ENCODE peak calls at places on chromosomes 1 and 21, in ten cellular contexts. Z, O, H, K, Y, U, I, C, P and J are unnamed samples.

GRCh38 chr1:46673749-46674182 is 2.1 kb downstream of the TEX38 start:
- DNase-seq in I (no peak), Y (no peak), P (no peak), O (no peak), U (no peak), K (no peak), H (no peak), Z (no peak), C (no peak), J (peak)

GRCh38 chr1:58165073-58165472 is 381.5 kb downstream of the OMA1 start:
- DNase-seq in K (no peak), C (no peak), I (no peak), P (no peak), U (no peak), H (no peak), O (no peak), Z (no peak), Y (no peak), J (peak)

GRCh38 chr21:34889287-34889536 is 159.9 kb downstream of the RUNX1 start:
- DNase-seq in I (peak), H (peak), Z (peak), O (peak), U (peak), P (no peak), K (no peak), C (peak), Y (peak), J (peak)

GRCh38 chr1:107246775-107247345 is 106.0 kb downstream of the NTNG1 start:
- DNase-seq in U (no peak), Y (no peak), O (no peak), K (no peak), H (no peak), P (no peak), Z (no peak), I (no peak), C (no peak), J (no peak)

GRCh38 chr1:115112496-115113375 is 23.4 kb upstream of the TSPAN2 start:
- DNase-seq in C (peak), Y (no peak), Z (no peak), P (peak), O (peak), H (peak), K (no peak), U (peak), I (peak), J (no peak)

GRCh38 chr1:10209590-10209904 is 823 bp upstream of the KIF1B start:
- DNase-seq in H (no peak), C (no peak), U (no peak), Z (no peak), Y (no peak), I (no peak), O (no peak), P (no peak), K (no peak), J (no peak)

GRCh38 chr1:66327582-66327981 is 206.4 kb upstream of the SGIP1 start:
- DNase-seq in U (no peak), I (no peak), Y (no peak), Z (no peak), P (no peak), H (no peak), C (no peak), K (no peak), O (no peak), J (no peak)

GRCh38 chr1:110214454-110215404 is 4.6 kb downstream of the KCNC4 start:
- DNase-seq in C (no peak), O (no peak), H (peak), U (no peak), I (no peak), Z (no peak), K (no peak), P (no peak), Y (peak), J (no peak)

GRCh38 chr1:24409535-24409934 is 4.0 kb downstream of the STPG1 start:
- DNase-seq in C (no peak), O (no peak), I (no peak), P (no peak), H (no peak), Y (peak), U (no peak), Z (no peak), K (no peak), J (peak)

GRCh38 chr1:2493691-2494322 is 17.7 kb downstream of the PLCH2 start:
- DNase-seq in U (no peak), C (no peak), Z (no peak), O (no peak), P (no peak), H (no peak), I (no peak), Y (no peak), K (no peak), J (peak)

GRCh38 chr1:13818926-13819325 is 118.9 kb downstream of the PRDM2 start:
- DNase-seq in C (no peak), K (no peak), O (no peak), H (no peak), I (no peak), U (no peak), P (no peak), Z (peak), Y (no peak), J (no peak)

GRCh38 chr1:213657879-213658278 is 329.9 kb upstream of the PROX1 start:
- DNase-seq in U (no peak), I (no peak), P (no peak), Z (no peak), K (peak), H (no peak), O (no peak), C (no peak), Y (no peak), J (no peak)

GRCh38 chr1:219088778-219089557 is 84.7 kb upstream of the LYPLAL1 start:
- DNase-seq in H (no peak), Z (no peak), C (no peak), O (peak), U (no peak), K (no peak), I (no peak), Y (peak), P (no peak), J (peak)

GRCh38 chr1:12142141-12142823 is 24.5 kb upstream of the TNFRSF1B start:
- DNase-seq in O (no peak), Y (no peak), K (no peak), C (no peak), U (no peak), H (no peak), Z (no peak), P (peak), I (no peak), J (no peak)

GRCh38 chr1:235588916-235589515 is 60.6 kb downstream of the GNG4 start:
- DNase-seq in Z (no peak), Y (peak), I (no peak), H (no peak), P (peak), C (no peak), K (no peak), O (no peak), U (no peak), J (peak)

GRCh38 chr1:7253118-7253480 is 467.8 kb downstream of the CAMTA1 start:
- DNase-seq in Y (peak), U (no peak), I (no peak), C (no peak), Z (peak), H (no peak), K (no peak), P (no peak), O (no peak), J (peak)

GRCh38 chr1:58618303-58618702 is 41.3 kb upstream of the TACSTD2 start:
- DNase-seq in I (no peak), P (no peak), H (peak), Z (peak), K (no peak), O (peak), U (no peak), Y (peak), C (no peak), J (peak)

GRCh38 chr1:236608930-236609726 is 4.8 kb upstream of the HEATR1 start:
- DNase-seq in P (peak), K (no peak), Z (no peak), Y (peak), I (peak), O (peak), C (no peak), H (peak), U (no peak), J (peak)

GRCh38 chr1:51618715-51619114 is 1.8 kb downstream of the OSBPL9 start:
- DNase-seq in P (no peak), H (no peak), C (no peak), K (no peak), Z (no peak), O (no peak), U (no peak), Y (no peak), I (no peak), J (no peak)

GRCh38 chr1:6109688-6110087 is 64.0 kb downstream of the KCNAB2 start:
- DNase-seq in Y (no peak), I (no peak), H (no peak), O (no peak), P (no peak), Z (no peak), U (no peak), K (no peak), C (no peak), J (no peak)